ENCODE peak calls at places on chromosomes 13 and 19, in eight cellular contexts. E, Y, H, O, V, I, N and A are unnamed samples.

GRCh38 chr19:31553844-31554215 is 204.6 kb upstream of the TSHZ3 start:
- DNase-seq in E (no peak), Y (no peak), H (peak; percentile 83), O (no peak), V (no peak), I (no peak), N (no peak), A (no peak)

GRCh38 chr13:73223372-73223781 is 164.6 kb downstream of the KLF5 start:
- DNase-seq in E (no peak), Y (no peak), H (no peak), O (no peak), V (no peak), I (no peak), N (no peak), A (no peak)

GRCh38 chr19:35353635-35354034 is 4.6 kb upstream of the FFAR3 start:
- DNase-seq in E (no peak), Y (no peak), H (no peak), O (no peak), V (no peak), I (no peak), N (no peak), A (no peak)

GRCh38 chr13:109243311-109243951 is 543.0 kb downstream of the IRS2 start:
- DNase-seq in E (no peak), Y (no peak), H (no peak), O (peak; percentile 6), V (no peak), I (no peak), N (no peak), A (no peak)

GRCh38 chr19:54521860-54522513 is 19.4 kb downstream of the LAIR2 start:
- DNase-seq in E (no peak), Y (no peak), H (no peak), O (no peak), V (no peak), I (no peak), N (no peak), A (no peak)

GRCh38 chr19:29587518-29587986 is 18.5 kb upstream of the POP4 start:
- DNase-seq in E (no peak), Y (no peak), H (no peak), O (no peak), V (peak; percentile 40), I (peak; percentile 28), N (no peak), A (peak; percentile 67)

GRCh38 chr13:45410466-45410865 is 7.7 kb downstream of the SLC25A30 start:
- DNase-seq in E (no peak), Y (no peak), H (no peak), O (no peak), V (no peak), I (no peak), N (no peak), A (no peak)

GRCh38 chr19:54806516-54806838 is 3.1 kb downstream of the KIR2DL4 start:
- DNase-seq in E (no peak), Y (no peak), H (no peak), O (no peak), V (no peak), I (no peak), N (no peak), A (no peak)

GRCh38 chr13:52454825-52455676 is at the start of gene CKAP2:
- DNase-seq in E (peak; percentile 95), Y (peak; percentile 93), H (peak; percentile 89), O (peak; percentile 97), V (peak; percentile 90), I (peak; percentile 88), N (peak; percentile 95), A (peak; percentile 95)

GRCh38 chr13:87426737-87427136 is 244.4 kb upstream of the SLITRK5 start:
- DNase-seq in E (no peak), Y (no peak), H (no peak), O (peak; percentile 9), V (no peak), I (no peak), N (no peak), A (no peak)

GRCh38 chr19:16435238-16435911 is 36.4 kb downstream of the EPS15L1 start:
- DNase-seq in E (no peak), Y (peak; percentile 40), H (peak; percentile 71), O (no peak), V (no peak), I (no peak), N (peak; percentile 80), A (no peak)

GRCh38 chr13:102868366-102868936 is 22.6 kb downstream of the ERCC5 start:
- DNase-seq in E (no peak), Y (no peak), H (no peak), O (no peak), V (no peak), I (no peak), N (no peak), A (no peak)

GRCh38 chr13:99435116-99435515 is 66.2 kb upstream of the TM9SF2 start:
- DNase-seq in E (no peak), Y (no peak), H (no peak), O (no peak), V (no peak), I (no peak), N (no peak), A (no peak)

GRCh38 chr13:99436013-99436412 is 65.3 kb upstream of the TM9SF2 start:
- DNase-seq in E (no peak), Y (no peak), H (no peak), O (no peak), V (no peak), I (no peak), N (no peak), A (no peak)

GRCh38 chr13:99432637-99433542 is 68.4 kb upstream of the TM9SF2 start:
- DNase-seq in E (peak; percentile 51), Y (peak; percentile 65), H (peak; percentile 69), O (peak; percentile 77), V (peak; percentile 75), I (peak; percentile 91), N (peak; percentile 83), A (peak; percentile 28)

GRCh38 chr13:99433543-99434075 is 67.7 kb upstream of the TM9SF2 start:
- DNase-seq in E (no peak), Y (no peak), H (no peak), O (no peak), V (no peak), I (no peak), N (no peak), A (no peak)

DNA sequence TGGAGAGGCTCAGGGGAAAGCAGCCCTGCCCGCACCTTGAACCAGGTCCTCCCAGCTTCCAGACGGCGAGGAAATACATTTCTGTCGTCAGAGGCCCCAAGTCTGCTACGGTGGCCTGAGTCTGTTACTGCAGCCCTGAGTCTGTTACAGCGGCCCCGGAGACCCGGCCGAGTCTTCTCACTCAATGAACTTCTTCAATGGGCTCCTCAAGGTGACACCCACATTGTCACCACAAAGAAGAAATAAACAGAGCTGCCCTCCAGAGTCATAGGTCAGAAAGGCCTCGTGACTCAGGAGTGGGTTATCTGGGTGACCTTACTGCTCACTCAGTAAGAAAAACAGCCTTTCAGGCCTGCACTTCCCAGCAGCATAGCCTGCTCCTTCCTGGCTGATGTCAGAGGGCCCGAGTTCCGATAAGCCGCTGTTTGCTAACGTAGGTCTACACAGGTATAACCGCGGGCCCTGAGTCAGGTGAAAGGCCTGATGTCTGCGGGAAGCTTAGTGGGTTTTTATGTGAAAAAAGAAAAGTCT is 66.9 kb upstream of the TM9SF2 start:
- DNase-seq in E (peak; percentile 76), Y (no peak), H (no peak), O (peak; percentile 73), V (peak; percentile 76), I (peak; percentile 85), N (no peak), A (peak; percentile 42)
- H3K4me1 ChIP-seq in E (peaks cover 48% of the 10 kb centered on the region), Y (peaks cover 15% of the 10 kb centered on the region), H (peaks cover 21% of the 10 kb centered on the region), O (peaks cover 5% of the 10 kb centered on the region), V (peaks cover 56% of the 10 kb centered on the region), I (peaks cover 37% of the 10 kb centered on the region), N (no peaks in the 10 kb centered on the region), A (no peaks in the 10 kb centered on the region)

DNA sequence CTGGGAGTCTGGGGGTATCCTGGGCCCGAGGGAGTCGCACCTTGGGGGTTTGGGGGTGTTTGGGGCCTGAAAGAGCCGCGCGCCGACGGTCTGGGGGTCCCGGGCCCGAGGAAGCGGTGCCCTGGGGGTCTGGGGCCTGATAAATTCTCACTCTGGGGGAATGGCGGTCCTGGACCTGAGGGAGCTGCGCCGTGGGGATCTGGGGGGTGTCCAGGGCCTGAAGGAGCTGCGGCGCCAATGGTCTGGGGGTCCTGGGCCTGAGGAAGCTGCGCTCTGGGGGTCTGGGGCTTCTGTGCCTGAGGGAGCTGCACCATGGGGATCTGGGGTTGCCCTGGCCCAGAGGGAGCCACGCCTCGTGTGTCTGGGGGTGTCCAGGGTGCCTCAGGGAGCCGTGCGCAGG is 914 bp downstream of the HDGFL2 start:
- DNase-seq in E (no peak), Y (no peak), H (no peak), O (no peak), V (no peak), I (no peak), N (no peak), A (no peak)
- H3K27ac ChIP-seq in E (peak overlapping the region; percentile 65), Y (peak overlapping the region; percentile 93), H (peak overlapping the region; percentile 72), O (no peak overlapping the region), V (peak overlapping the region; percentile 1), I (peak overlapping the region; percentile 32), N (peak overlapping the region; percentile 61), A (no peak overlapping the region)

DNA sequence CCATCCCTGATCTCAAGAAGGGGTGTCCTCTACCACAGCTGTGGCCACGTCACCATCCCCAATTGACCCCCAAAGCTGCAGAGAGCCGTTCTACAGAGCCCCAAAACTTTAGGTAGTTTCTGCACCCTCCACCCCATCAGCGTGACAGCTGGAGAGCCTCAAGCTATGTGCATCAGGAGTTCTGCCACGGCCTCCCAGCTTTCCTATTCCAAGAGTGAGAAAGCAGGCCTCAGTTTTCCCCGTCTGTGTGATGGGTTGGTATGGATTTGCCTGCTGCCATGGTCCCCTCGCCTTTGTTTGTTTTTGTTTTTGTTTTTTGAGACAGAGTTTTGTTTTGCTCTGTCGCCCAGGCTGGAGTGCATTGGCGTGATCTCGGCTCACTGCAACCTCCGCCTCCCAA is 1.5 kb downstream of the BCL3 start:
- DNase-seq in E (no peak), Y (no peak), H (no peak), O (no peak), V (no peak), I (no peak), N (no peak), A (no peak)
- H3K4me3 ChIP-seq in E (peak overlapping the region; percentile 67), Y (peak overlapping the region; percentile 73), H (peak overlapping the region; percentile 66), O (no peak overlapping the region), V (peak overlapping the region; percentile 93), I (peak overlapping the region; percentile 52), N (peak overlapping the region; percentile 97), A (peak overlapping the region; percentile 95)

DNA sequence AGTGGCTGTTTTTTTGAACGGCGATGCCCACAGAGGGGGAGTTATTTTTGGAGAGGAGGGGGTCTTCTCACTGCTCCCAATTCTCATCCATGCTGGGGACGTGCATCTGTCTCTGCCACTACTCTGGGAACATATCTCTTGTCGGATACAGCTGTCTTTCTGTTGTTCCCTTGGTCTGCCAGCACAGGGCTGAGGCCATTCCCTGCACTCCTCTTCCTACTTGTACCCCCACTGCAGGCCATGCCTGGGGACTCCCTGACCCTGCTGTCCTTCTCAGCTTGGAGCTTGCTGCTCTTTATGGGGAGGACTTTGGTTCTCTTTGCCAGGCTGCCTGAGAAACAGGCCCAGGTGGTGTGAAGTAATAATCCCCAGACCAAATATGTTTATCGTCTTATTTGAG is 19.0 kb downstream of the LRCH1 start:
- DNase-seq in E (no peak), Y (no peak), H (no peak), O (no peak), V (no peak), I (no peak), N (no peak), A (no peak)
- H3K4me1 ChIP-seq in E (no peaks in the 10 kb centered on the region), Y (peaks cover 91% of the 10 kb centered on the region), H (peaks cover 9% of the 10 kb centered on the region), O (peaks cover 4% of the 10 kb centered on the region), V (no peaks in the 10 kb centered on the region), I (no peaks in the 10 kb centered on the region), N (peaks cover 13% of the 10 kb centered on the region), A (no peaks in the 10 kb centered on the region)